ENCODE peak calls at places on chromosomes 12 and 14, in ten cellular contexts. O is uterus, J is ovary, I is breast epithelium, W is vagina, H is Peyer's patch, X is sigmoid colon, S is adrenal gland, T is HCT116, V is A549. C is an unnamed sample.

GRCh38 chr12:131828671-131829350 is 618 bp downstream of the MMP17 start:
- DNase-seq in O (no peak), J (peak), I (no peak), W (no peak), H (no peak), X (no peak), S (no peak), T (no peak), V (peak), C (no peak)

GRCh38 chr14:84273181-84273580 is 1256.8 kb upstream of the FLRT2 start:
- DNase-seq in O (no peak), J (no peak), I (no peak), W (no peak), H (no peak), X (no peak), S (no peak), T (no peak), V (no peak), C (no peak)

GRCh38 chr14:54306806-54307205 is 90.0 kb upstream of the CDKN3 start:
- DNase-seq in O (no peak), J (no peak), I (no peak), W (no peak), H (no peak), X (no peak), S (no peak), T (no peak), V (no peak), C (no peak)

GRCh38 chr14:88998027-88998426 is 173.6 kb downstream of the TTC8 start:
- DNase-seq in O (no peak), J (no peak), I (no peak), W (no peak), H (no peak), X (no peak), S (no peak), T (no peak), V (no peak), C (no peak)

GRCh38 chr14:104112113-104112505 is 26.3 kb upstream of the KIF26A start:
- DNase-seq in O (no peak), J (no peak), I (peak), W (no peak), H (no peak), X (no peak), S (no peak), T (no peak), V (no peak), C (no peak)

GRCh38 chr14:92800012-92800411 is 5.9 kb downstream of the GOLGA5 start:
- DNase-seq in O (no peak), J (no peak), I (no peak), W (no peak), H (no peak), X (no peak), S (no peak), T (no peak), V (no peak), C (no peak)

GRCh38 chr12:19409376-19409775 is 29.9 kb upstream of the AEBP2 start:
- DNase-seq in O (no peak), J (no peak), I (no peak), W (no peak), H (no peak), X (no peak), S (no peak), T (no peak), V (no peak), C (no peak)

GRCh38 chr12:57759360-57759980 is 4.6 kb downstream of the MARCHF9 start:
- DNase-seq in O (no peak), J (no peak), I (no peak), W (no peak), H (no peak), X (no peak), S (peak), T (no peak), V (peak), C (peak)

GRCh38 chr12:57771873-57772428 is at the start of gene METTL1:
- DNase-seq in O (peak), J (peak), I (peak), W (no peak), H (peak), X (peak), S (peak), T (peak), V (peak), C (peak)

GRCh38 chr12:40099423-40099853 is 6.4 kb downstream of the SLC2A13 start:
- DNase-seq in O (no peak), J (no peak), I (no peak), W (no peak), H (no peak), X (no peak), S (no peak), T (no peak), V (peak), C (peak)

GRCh38 chr12:32756476-32757158 is 920 bp upstream of the YARS2 start:
- DNase-seq in O (peak), J (no peak), I (no peak), W (no peak), H (no peak), X (no peak), S (no peak), T (no peak), V (no peak), C (no peak)

GRCh38 chr14:54881235-54881760 is 21.3 kb downstream of the GCH1 start:
- DNase-seq in O (no peak), J (no peak), I (no peak), W (no peak), H (peak), X (no peak), S (peak), T (no peak), V (no peak), C (no peak)

GRCh38 chr12:118102070-118102469 is 1.7 kb downstream of the VSIG10 start:
- DNase-seq in O (no peak), J (no peak), I (peak), W (no peak), H (no peak), X (no peak), S (no peak), T (peak), V (peak), C (no peak)

GRCh38 chr14:71725802-71726638 is 206.2 kb upstream of the RGS6 start:
- DNase-seq in O (no peak), J (no peak), I (no peak), W (peak), H (no peak), X (no peak), S (peak), T (no peak), V (peak), C (no peak)

GRCh38 chr12:15276088-15276698 is 46.1 kb upstream of the PTPRO start:
- DNase-seq in O (peak), J (peak), I (no peak), W (no peak), H (no peak), X (no peak), S (peak), T (peak), V (peak), C (peak)

GRCh38 chr12:128810182-128811127 is 13.3 kb downstream of the SLC15A4 start:
- DNase-seq in O (no peak), J (no peak), I (no peak), W (no peak), H (no peak), X (peak), S (peak), T (no peak), V (no peak), C (no peak)

GRCh38 chr12:5533368-5533767 is 101.5 kb downstream of the NTF3 start:
- DNase-seq in O (no peak), J (no peak), I (no peak), W (no peak), H (no peak), X (no peak), S (no peak), T (no peak), V (no peak), C (no peak)

GRCh38 chr12:46677749-46678148 is 148.0 kb downstream of the SLC38A4 start:
- DNase-seq in O (no peak), J (no peak), I (no peak), W (no peak), H (no peak), X (no peak), S (no peak), T (no peak), V (peak), C (peak)

GRCh38 chr14:22597771-22598098 is 365 bp upstream of the ABHD4 start:
- DNase-seq in O (no peak), J (no peak), I (no peak), W (no peak), H (no peak), X (no peak), S (no peak), T (no peak), V (no peak), C (no peak)

GRCh38 chr12:104357431-104357952 is 54.0 kb downstream of the EID3 start:
- DNase-seq in O (no peak), J (no peak), I (no peak), W (peak), H (no peak), X (peak), S (peak), T (no peak), V (peak), C (no peak)

GRCh38 chr14:78302841-78303240 is 132.7 kb downstream of the NRXN3 start:
- DNase-seq in O (no peak), J (no peak), I (no peak), W (no peak), H (no peak), X (no peak), S (no peak), T (no peak), V (no peak), C (peak)

GRCh38 chr14:32998433-32998832 is 59.8 kb downstream of the NPAS3 start:
- DNase-seq in O (no peak), J (no peak), I (no peak), W (no peak), H (no peak), X (no peak), S (peak), T (no peak), V (no peak), C (peak)

GRCh38 chr14:106210650-106211049 is 684.3 kb downstream of the TMEM121 start:
- DNase-seq in O (no peak), J (no peak), I (no peak), W (no peak), H (peak), X (no peak), S (no peak), T (no peak), V (no peak), C (no peak)

GRCh38 chr12:16046266-16046665 is 135.1 kb downstream of the DERA start:
- DNase-seq in O (no peak), J (no peak), I (no peak), W (no peak), H (no peak), X (no peak), S (no peak), T (no peak), V (no peak), C (no peak)

GRCh38 chr12:109687250-109687649 is 26.4 kb upstream of the FAM222A start:
- DNase-seq in O (no peak), J (no peak), I (no peak), W (no peak), H (no peak), X (no peak), S (no peak), T (no peak), V (no peak), C (peak)

GRCh38 chr12:47768323-47768811 is 4.7 kb upstream of the SLC48A1 start:
- DNase-seq in O (no peak), J (no peak), I (no peak), W (no peak), H (no peak), X (no peak), S (no peak), T (no peak), V (peak), C (no peak)

GRCh38 chr14:95023886-95024285 is 133.4 kb downstream of the DICER1 start:
- DNase-seq in O (no peak), J (no peak), I (no peak), W (peak), H (no peak), X (peak), S (no peak), T (no peak), V (no peak), C (no peak)

GRCh38 chr12:94386422-94386821 is 73.2 kb downstream of the CEP83 start:
- DNase-seq in O (no peak), J (peak), I (no peak), W (no peak), H (no peak), X (no peak), S (peak), T (no peak), V (no peak), C (peak)

GRCh38 chr12:117318591-117318990 is 42.8 kb downstream of the NOS1 start:
- DNase-seq in O (no peak), J (no peak), I (no peak), W (no peak), H (no peak), X (no peak), S (no peak), T (no peak), V (no peak), C (no peak)

GRCh38 chr14:89284368-89285058 is 132.5 kb downstream of the FOXN3 start:
- DNase-seq in O (no peak), J (no peak), I (no peak), W (no peak), H (no peak), X (no peak), S (no peak), T (no peak), V (no peak), C (no peak)

GRCh38 chr12:128743911-128744310 is 79.8 kb downstream of the SLC15A4 start:
- DNase-seq in O (no peak), J (no peak), I (no peak), W (no peak), H (no peak), X (no peak), S (no peak), T (no peak), V (no peak), C (no peak)

GRCh38 chr12:118020036-118020435 is 3.5 kb downstream of the RFC5 start:
- DNase-seq in O (no peak), J (no peak), I (no peak), W (no peak), H (no peak), X (no peak), S (no peak), T (no peak), V (no peak), C (no peak)

GRCh38 chr14:104891121-104891551 is 26.1 kb downstream of the CEP170B start:
- DNase-seq in O (peak), J (no peak), I (peak), W (no peak), H (no peak), X (no peak), S (no peak), T (no peak), V (no peak), C (no peak)

GRCh38 chr12:49160415-49160814 is 28.5 kb downstream of the TUBA1A start:
- DNase-seq in O (no peak), J (no peak), I (no peak), W (no peak), H (no peak), X (no peak), S (no peak), T (no peak), V (no peak), C (no peak)
- TF ChIP-seq POLR2A in O (no peak), J (no peak), I (no peak), W (no peak), H (no peak), X (no peak), S (no peak), T (no peak), V (no peak), C (no peak)

DNA sequence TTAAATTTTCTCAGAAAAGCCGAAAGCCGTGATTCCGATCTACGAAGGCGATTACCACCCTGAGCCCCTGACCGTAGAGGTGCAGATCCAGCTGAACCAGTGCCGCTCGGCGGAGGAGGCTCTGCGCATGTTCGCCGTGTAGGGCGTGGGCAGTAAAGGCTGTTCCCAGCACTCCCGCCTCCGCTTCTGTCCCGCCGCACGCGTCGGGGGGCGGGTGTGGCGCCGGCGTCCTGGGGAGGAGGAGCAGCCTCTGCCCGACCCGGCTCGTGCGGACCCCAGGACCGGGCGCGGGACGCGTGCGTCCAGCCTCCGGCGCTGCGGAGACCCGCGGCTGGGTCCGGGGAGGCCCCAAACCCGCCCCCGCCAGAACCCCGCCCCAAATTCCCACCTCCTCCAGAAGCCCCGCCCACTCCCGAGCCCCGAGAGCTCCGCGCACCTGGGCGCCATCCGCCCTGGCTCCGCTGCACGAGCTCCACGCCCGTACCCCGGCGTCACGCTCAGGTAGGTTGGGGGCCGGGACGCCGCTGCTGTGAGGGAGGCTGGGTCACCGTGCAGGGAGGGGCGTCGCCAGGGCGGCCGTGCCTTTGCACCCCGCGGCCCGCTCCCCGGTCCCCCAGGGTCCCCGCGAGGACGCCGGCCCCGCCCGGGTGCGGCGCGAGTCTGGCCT is at the start of gene B3GNT4:
- DNase-seq in O (no peak), J (peak), I (peak), W (no peak), H (peak), X (no peak), S (peak), T (peak), V (peak), C (peak)
- TF ChIP-seq POLR2A in O (no peak), J (no peak), I (no peak), W (no peak), H (no peak), X (no peak), S (no peak), T (no peak), V (peak), C (no peak)

GRCh38 chr12:108518716-108519496 is 3.8 kb downstream of the FICD start:
- DNase-seq in O (no peak), J (no peak), I (no peak), W (no peak), H (no peak), X (no peak), S (no peak), T (no peak), V (no peak), C (no peak)
- TF ChIP-seq POLR2A in O (no peak), J (no peak), I (no peak), W (no peak), H (no peak), X (no peak), S (no peak), T (no peak), V (no peak), C (no peak)

DNA sequence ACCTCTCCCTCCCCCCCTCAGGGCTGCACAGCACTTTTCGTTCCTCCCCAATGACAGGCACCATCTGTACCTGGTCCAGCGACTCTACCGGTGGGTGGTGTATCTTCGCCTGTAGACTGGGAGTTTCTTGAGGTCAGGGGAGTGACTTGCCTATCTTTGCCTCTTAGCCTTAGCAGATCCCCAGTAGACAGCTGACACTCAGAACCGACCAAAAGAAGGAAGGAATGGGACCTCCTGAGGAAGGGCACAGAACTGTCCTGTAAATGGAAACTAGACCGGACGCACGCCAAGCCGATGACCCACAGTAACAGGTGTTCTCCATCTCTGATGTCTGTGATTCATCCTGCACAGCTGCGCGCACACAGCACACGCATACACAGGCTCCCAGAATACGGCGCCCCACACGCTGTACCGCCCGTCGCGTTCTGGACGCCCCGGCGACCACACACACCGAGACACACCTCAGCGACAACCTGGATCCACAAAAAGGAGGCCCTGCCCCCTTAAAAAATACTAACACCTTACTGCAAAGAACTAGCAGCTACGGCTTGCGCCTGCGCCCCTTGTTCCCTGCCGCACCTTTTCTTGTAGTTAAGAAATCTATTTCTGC is 673 bp upstream of the TTC9 start:
- DNase-seq in O (peak), J (no peak), I (no peak), W (no peak), H (peak), X (peak), S (peak), T (no peak), V (peak), C (no peak)
- TF ChIP-seq POLR2A in O (no peak), J (no peak), I (no peak), W (no peak), H (no peak), X (no peak), S (no peak), T (no peak), V (no peak), C (no peak)

DNA sequence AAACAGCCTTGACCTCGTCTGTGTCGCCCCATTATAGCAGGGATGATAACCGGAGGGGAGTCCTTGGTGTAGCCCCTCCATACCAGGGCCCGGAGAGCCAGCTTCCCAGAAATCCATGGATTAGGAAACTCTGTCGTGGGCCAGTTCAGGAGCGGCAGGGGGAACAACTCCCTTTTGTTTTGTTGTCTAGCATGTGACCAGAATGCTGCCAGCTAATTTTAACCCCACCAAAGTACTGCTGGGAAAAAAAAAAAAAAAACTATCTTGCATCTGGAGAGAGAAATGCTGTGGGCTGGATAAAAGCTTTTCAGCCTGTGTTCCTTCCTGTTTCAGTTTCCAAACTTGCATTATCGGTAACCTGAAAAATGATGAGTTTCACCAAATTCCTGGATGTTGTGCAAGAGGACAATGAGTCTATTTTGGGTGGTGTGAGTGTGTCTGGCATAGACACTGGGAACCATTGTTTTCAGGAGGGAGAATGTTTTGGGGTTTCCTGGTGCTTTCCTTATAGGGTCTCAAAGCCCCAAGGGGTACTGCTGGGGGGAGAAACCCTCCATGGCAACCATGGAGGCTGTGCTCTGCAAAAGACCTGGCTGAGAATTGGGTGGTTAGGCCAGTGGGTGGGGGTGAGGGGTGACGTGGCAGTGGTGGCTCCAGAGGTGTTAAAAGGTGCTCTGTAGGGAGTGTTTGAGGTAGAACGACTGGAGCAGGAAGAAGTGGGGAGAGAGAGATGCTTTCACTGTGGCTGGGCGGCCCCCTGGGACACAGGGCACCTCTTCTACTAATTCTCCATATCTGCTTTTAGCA is 14.9 kb upstream of the IRF2BPL start:
- DNase-seq in O (peak), J (peak), I (no peak), W (no peak), H (no peak), X (peak), S (peak), T (no peak), V (peak), C (peak)
- TF ChIP-seq POLR2A in O (no peak), J (no peak), I (peak), W (no peak), H (no peak), X (no peak), S (peak), T (no peak), V (no peak), C (no peak)

DNA sequence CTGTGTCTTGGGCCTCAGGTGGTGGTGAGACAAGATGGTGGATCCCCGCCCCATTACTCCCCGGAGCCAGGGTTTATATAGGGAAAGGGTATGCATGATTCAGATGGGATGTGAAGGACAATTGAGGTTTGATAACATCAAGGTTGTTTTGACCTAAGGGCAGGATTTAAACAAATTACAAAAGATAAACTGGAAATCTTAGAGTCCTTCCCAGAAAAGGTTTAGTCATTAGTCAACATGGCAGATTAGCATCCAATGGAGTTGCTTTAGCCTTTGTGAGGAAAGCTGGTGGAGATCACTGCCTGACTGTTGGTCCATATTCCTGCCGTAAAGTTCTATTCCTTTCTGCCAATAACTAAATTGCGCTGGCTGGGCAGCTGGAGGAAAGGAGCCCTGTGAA is 15.6 kb upstream of the FRMD6 start:
- DNase-seq in O (no peak), J (no peak), I (no peak), W (no peak), H (no peak), X (no peak), S (no peak), T (no peak), V (no peak), C (no peak)
- TF ChIP-seq POLR2A in O (no peak), J (no peak), I (no peak), W (no peak), H (no peak), X (no peak), S (no peak), T (no peak), V (no peak), C (no peak)